ENCODE peak calls at places on chromosome 17, in six cellular contexts. I, S, X, W, Y and L are unnamed samples.

GRCh38 chr17:40372031-40372430 is 7.5 kb upstream of the GJD3 start:
- DNase-seq in S (no peak), I (no peak), W (no peak), Y (no peak), X (no peak), L (no peak)

GRCh38 chr17:10349403-10349802 is 23.4 kb downstream of the MYH13 start:
- DNase-seq in W (peak; percentile 11), X (no peak), I (no peak), S (no peak), Y (no peak), L (no peak)

GRCh38 chr17:77306790-77307478 is 166.2 kb downstream of the SEC14L1 start:
- DNase-seq in W (no peak), S (no peak), Y (no peak), X (no peak), I (no peak), L (no peak)

GRCh38 chr17:41511716-41512115 is 6.3 kb upstream of the KRT13 start:
- DNase-seq in I (no peak), X (no peak), S (no peak), Y (no peak), W (no peak), L (no peak)

GRCh38 chr17:44878627-44879221 is 20.5 kb downstream of the EFTUD2 start:
- DNase-seq in W (peak; percentile 64), Y (peak; percentile 66), S (peak; percentile 38), X (peak; percentile 62), I (peak; percentile 23), L (no peak)

GRCh38 chr17:66313995-66314659 is 11.7 kb downstream of the PRKCA start:
- DNase-seq in I (no peak), W (no peak), Y (no peak), S (no peak), X (no peak), L (no peak)

GRCh38 chr17:57699751-57700186 is 45.3 kb downstream of the CCDC182 start:
- DNase-seq in W (no peak), X (no peak), Y (no peak), I (no peak), S (peak; percentile 7), L (no peak)

GRCh38 chr17:82311971-82312370 is 5.4 kb downstream of the CD7 start:
- DNase-seq in X (no peak), I (no peak), S (no peak), Y (no peak), W (no peak), L (no peak)

GRCh38 chr17:68972119-68972704 is 17.0 kb upstream of the ABCA8 start:
- DNase-seq in X (peak; percentile 53), Y (peak; percentile 27), I (peak; percentile 30), W (peak; percentile 68), S (peak; percentile 36), L (no peak)

GRCh38 chr17:61593404-61593803 is 2.4 kb upstream of the NACA2 start:
- DNase-seq in Y (no peak), I (no peak), W (peak; percentile 20), S (no peak), X (peak; percentile 19), L (no peak)

GRCh38 chr17:63954402-63955063 is 18.2 kb downstream of the SCN4A start:
- DNase-seq in W (no peak), Y (no peak), I (no peak), X (peak; percentile 24), S (no peak), L (no peak)

GRCh38 chr17:1647802-1648581 is 1.7 kb downstream of the RILP start:
- DNase-seq in I (peak; percentile 46), X (peak; percentile 26), W (peak; percentile 49), S (peak; percentile 36), Y (no peak), L (peak; percentile 32)

GRCh38 chr17:59331929-59332889 is 754 bp downstream of the YPEL2 start:
- DNase-seq in I (peak; percentile 46), X (no peak), Y (peak; percentile 44), W (peak; percentile 70), S (peak; percentile 41), L (peak; percentile 23)

GRCh38 chr17:74742978-74743545 is 5.4 kb upstream of the NHERF1 start:
- DNase-seq in X (no peak), S (no peak), Y (no peak), W (no peak), I (no peak), L (no peak)

GRCh38 chr17:68301438-68301959 is 10.2 kb downstream of the ARSG start:
- DNase-seq in X (no peak), W (no peak), S (no peak), I (peak; percentile 28), Y (no peak), L (no peak)

GRCh38 chr17:65173284-65173793 is 36.2 kb downstream of the RGS9 start:
- DNase-seq in Y (peak; percentile 62), X (peak; percentile 75), W (peak; percentile 32), I (peak; percentile 41), S (no peak), L (peak; percentile 5)

GRCh38 chr17:61369751-61370150 is 29.9 kb upstream of the TBX2 start:
- DNase-seq in I (no peak), W (no peak), Y (no peak), S (no peak), X (no peak), L (no peak)

GRCh38 chr17:45809484-45809883 is 25.4 kb downstream of the CRHR1 start:
- DNase-seq in Y (no peak), W (no peak), X (no peak), S (no peak), I (no peak), L (no peak)